ENCODE peak calls at places on chromosomes 4 and X, in four cellular contexts. N is upper lobe of right lung, Y is AG09319, D is head of caudate nucleus. P is an unnamed sample.

GRCh38 chr4:98627883-98628282 is 30.5 kb downstream of the TSPAN5 start:
- DNase-seq in N (no peak), Y (no peak), D (no peak), P (no peak)

GRCh38 chr4:185592438-185592837 is 57.1 kb upstream of the PDLIM3 start:
- DNase-seq in N (no peak), Y (no peak), D (no peak), P (no peak)

GRCh38 chrX:3713937-3714434 is 537 bp upstream of the PRKX start:
- DNase-seq in N (no peak), Y (no peak), D (no peak), P (no peak)

GRCh38 chr4:137576437-137576836 is 44.1 kb upstream of the PCDH18 start:
- DNase-seq in N (no peak), Y (no peak), D (no peak), P (no peak)

GRCh38 chrX:9724711-9725110 is 40.9 kb downstream of the GPR143 start:
- DNase-seq in N (no peak), Y (no peak), D (no peak), P (no peak)

GRCh38 chr4:74014332-74014731 is 15.9 kb upstream of the CXCL5 start:
- DNase-seq in N (no peak), Y (no peak), D (no peak), P (no peak)

GRCh38 chr4:142974331-142974730 is 128.2 kb upstream of the INPP4B start:
- DNase-seq in N (no peak), Y (no peak), D (no peak), P (no peak)

GRCh38 chr4:52172166-52172565 is 121.1 kb downstream of the SPATA18 start:
- DNase-seq in N (no peak), Y (no peak), D (no peak), P (no peak)

GRCh38 chrX:17488036-17488435 is 113.0 kb downstream of the NHS start:
- DNase-seq in N (no peak), Y (no peak), D (no peak), P (no peak)

GRCh38 chrX:84187501-84188319 is at the start of gene RPS6KA6:
- DNase-seq in N (peak; percentile 64), Y (no peak), D (peak; percentile 13), P (no peak)

GRCh38 chrX:76453737-76454406 is 26.4 kb downstream of the MAGEE1 start:
- DNase-seq in N (no peak), Y (no peak), D (no peak), P (no peak)

GRCh38 chr4:19539192-19539591 is 712.5 kb upstream of the SLIT2 start:
- DNase-seq in N (no peak), Y (no peak), D (no peak), P (no peak)

GRCh38 chrX:102651242-102651967 is at the start of gene GPRASP1:
- DNase-seq in N (peak; percentile 72), Y (no peak), D (peak; percentile 54), P (no peak)

GRCh38 chr4:42359686-42360085 is 37.6 kb upstream of the SHISA3 start:
- DNase-seq in N (no peak), Y (no peak), D (no peak), P (no peak)

GRCh38 chr4:1345905-1346780 is 865 bp upstream of the UVSSA start:
- DNase-seq in N (peak; percentile 78), Y (no peak), D (peak; percentile 21), P (no peak)

GRCh38 chrX:26254436-26254835 is 38.5 kb downstream of the MAGEB5 start:
- DNase-seq in N (no peak), Y (no peak), D (no peak), P (no peak)

GRCh38 chr4:156792462-156793085 is 179.0 kb downstream of the PDGFC start:
- DNase-seq in N (no peak), Y (no peak), D (no peak), P (no peak)

GRCh38 chr4:3721186-3721585 is 45.0 kb upstream of the ADRA2C start:
- DNase-seq in N (no peak), Y (no peak), D (no peak), P (no peak)

GRCh38 chrX:107878106-107878505 is 52.4 kb downstream of the MID2 start:
- DNase-seq in N (no peak), Y (no peak), D (no peak), P (no peak)

GRCh38 chr4:120921456-120922389 is 803 bp downstream of the PRDM5 start:
- DNase-seq in N (peak; percentile 88), Y (peak; percentile 19), D (peak; percentile 43), P (no peak)

GRCh38 chr4:101199507-101200285 is 147.6 kb downstream of the PPP3CA start:
- DNase-seq in N (no peak), Y (peak; percentile 23), D (no peak), P (no peak)

GRCh38 chr4:26573389-26573794 is 10.5 kb upstream of the TBC1D19 start:
- DNase-seq in N (no peak), Y (no peak), D (no peak), P (no peak)

GRCh38 chr4:82431026-82431745 is 796 bp downstream of the ENOPH1 start:
- DNase-seq in N (peak; percentile 77), Y (no peak), D (peak; percentile 17), P (no peak)

GRCh38 chr4:21451032-21451431 is 497.5 kb downstream of the KCNIP4 start:
- DNase-seq in N (no peak), Y (no peak), D (no peak), P (no peak)

GRCh38 chrX:133892337-133892736 is 93.1 kb downstream of the GPC3 start:
- DNase-seq in N (no peak), Y (no peak), D (no peak), P (no peak)

GRCh38 chr4:99324978-99325377 is 3.8 kb upstream of the ADH1B start:
- DNase-seq in N (peak; percentile 43), Y (peak; percentile 79), D (no peak), P (no peak)

GRCh38 chr4:4518747-4519146 is 23.1 kb downstream of the STX18 start:
- DNase-seq in N (no peak), Y (no peak), D (no peak), P (no peak)

GRCh38 chr4:39410415-39410814 is 3.7 kb downstream of the KLB start:
- DNase-seq in N (no peak), Y (no peak), D (no peak), P (no peak)

GRCh38 chrX:107716816-107717700 is 58.5 kb downstream of the TSC22D3 start:
- DNase-seq in N (peak; percentile 90), Y (no peak), D (peak; percentile 65), P (no peak)

GRCh38 chr4:96736352-96736889 is 896.5 kb downstream of the PDHA2 start:
- DNase-seq in N (no peak), Y (no peak), D (no peak), P (peak; percentile 35)

P was measured in SK-N-MC.